ENCODE peak calls at places on chromosome 7, in eight cellular contexts. One of them, this sample, is unnamed.

GRCh38 chr7:22863156-22863899 is 40.7 kb upstream of the TOMM7 start:
- DNase-seq in cardiac fibroblast: no peak
- DNase-seq in Caco-2: no peak
- DNase-seq in lower lobe of right lung: no peak
- DNase-seq in HCT116: no peak
- DNase-seq in left ventricle myocardium inferior: no peak
- DNase-seq in GM20000: no peak
- DNase-seq in colonic mucosa: no peak
- DNase-seq in this sample: no peak

GRCh38 chr7:25246306-25246705 is 18.0 kb upstream of the NPVF start:
- DNase-seq in cardiac fibroblast: no peak
- DNase-seq in Caco-2: no peak
- DNase-seq in lower lobe of right lung: no peak
- DNase-seq in HCT116: no peak
- DNase-seq in left ventricle myocardium inferior: no peak
- DNase-seq in GM20000: no peak
- DNase-seq in colonic mucosa: no peak
- DNase-seq in this sample: no peak

GRCh38 chr7:149404830-149405229 is 56.0 kb downstream of the ZNF777 start:
- DNase-seq in cardiac fibroblast: no peak
- DNase-seq in Caco-2: no peak
- DNase-seq in lower lobe of right lung: no peak
- DNase-seq in HCT116: no peak
- DNase-seq in left ventricle myocardium inferior: no peak
- DNase-seq in GM20000: no peak
- DNase-seq in colonic mucosa: no peak
- DNase-seq in this sample: no peak

GRCh38 chr7:32347244-32347828 is 142.8 kb downstream of the LSM5 start:
- DNase-seq in cardiac fibroblast: peak
- DNase-seq in Caco-2: peak
- DNase-seq in lower lobe of right lung: no peak
- DNase-seq in HCT116: peak
- DNase-seq in left ventricle myocardium inferior: no peak
- DNase-seq in GM20000: peak
- DNase-seq in colonic mucosa: peak
- DNase-seq in this sample: peak

GRCh38 chr7:102377-102711 is 90.0 kb upstream of the FAM20C start:
- DNase-seq in cardiac fibroblast: no peak
- DNase-seq in Caco-2: no peak
- DNase-seq in lower lobe of right lung: no peak
- DNase-seq in HCT116: no peak
- DNase-seq in left ventricle myocardium inferior: no peak
- DNase-seq in GM20000: no peak
- DNase-seq in colonic mucosa: no peak
- DNase-seq in this sample: no peak

GRCh38 chr7:94182066-94182465 is 177.9 kb upstream of the BET1 start:
- DNase-seq in cardiac fibroblast: peak
- DNase-seq in Caco-2: no peak
- DNase-seq in lower lobe of right lung: no peak
- DNase-seq in HCT116: peak
- DNase-seq in left ventricle myocardium inferior: no peak
- DNase-seq in GM20000: no peak
- DNase-seq in colonic mucosa: no peak
- DNase-seq in this sample: no peak

GRCh38 chr7:1696671-1697498 is 26.8 kb downstream of the ELFN1 start:
- DNase-seq in cardiac fibroblast: no peak
- DNase-seq in Caco-2: no peak
- DNase-seq in lower lobe of right lung: peak
- DNase-seq in HCT116: no peak
- DNase-seq in left ventricle myocardium inferior: no peak
- DNase-seq in GM20000: no peak
- DNase-seq in colonic mucosa: no peak
- DNase-seq in this sample: no peak

GRCh38 chr7:93232673-93233018 is 480 bp downstream of the VPS50 start:
- DNase-seq in cardiac fibroblast: no peak
- DNase-seq in Caco-2: no peak
- DNase-seq in lower lobe of right lung: no peak
- DNase-seq in HCT116: no peak
- DNase-seq in left ventricle myocardium inferior: no peak
- DNase-seq in GM20000: no peak
- DNase-seq in colonic mucosa: no peak
- DNase-seq in this sample: no peak

GRCh38 chr7:11473220-11473619 is 358.8 kb downstream of the THSD7A start:
- DNase-seq in cardiac fibroblast: no peak
- DNase-seq in Caco-2: no peak
- DNase-seq in lower lobe of right lung: no peak
- DNase-seq in HCT116: no peak
- DNase-seq in left ventricle myocardium inferior: no peak
- DNase-seq in GM20000: no peak
- DNase-seq in colonic mucosa: no peak
- DNase-seq in this sample: no peak

GRCh38 chr7:11472646-11473045 is 359.4 kb downstream of the THSD7A start:
- DNase-seq in cardiac fibroblast: no peak
- DNase-seq in Caco-2: no peak
- DNase-seq in lower lobe of right lung: no peak
- DNase-seq in HCT116: no peak
- DNase-seq in left ventricle myocardium inferior: no peak
- DNase-seq in GM20000: no peak
- DNase-seq in colonic mucosa: no peak
- DNase-seq in this sample: no peak

GRCh38 chr7:11473807-11474424 is 358.1 kb downstream of the THSD7A start:
- DNase-seq in cardiac fibroblast: no peak
- DNase-seq in Caco-2: no peak
- DNase-seq in lower lobe of right lung: no peak
- DNase-seq in HCT116: no peak
- DNase-seq in left ventricle myocardium inferior: no peak
- DNase-seq in GM20000: no peak
- DNase-seq in colonic mucosa: no peak
- DNase-seq in this sample: no peak

GRCh38 chr7:11471255-11471654 is 360.7 kb downstream of the THSD7A start:
- DNase-seq in cardiac fibroblast: no peak
- DNase-seq in Caco-2: no peak
- DNase-seq in lower lobe of right lung: no peak
- DNase-seq in HCT116: no peak
- DNase-seq in left ventricle myocardium inferior: no peak
- DNase-seq in GM20000: no peak
- DNase-seq in colonic mucosa: no peak
- DNase-seq in this sample: no peak

GRCh38 chr7:11474902-11475585 is 357.0 kb downstream of the THSD7A start:
- DNase-seq in cardiac fibroblast: no peak
- DNase-seq in Caco-2: peak
- DNase-seq in lower lobe of right lung: no peak
- DNase-seq in HCT116: no peak
- DNase-seq in left ventricle myocardium inferior: no peak
- DNase-seq in GM20000: no peak
- DNase-seq in colonic mucosa: no peak
- DNase-seq in this sample: no peak
- TF ChIP-seq CTCF in cardiac fibroblast: no peak
- TF ChIP-seq CTCF in Caco-2: no peak
- TF ChIP-seq CTCF in lower lobe of right lung: no peak
- TF ChIP-seq CTCF in HCT116: no peak
- TF ChIP-seq CTCF in left ventricle myocardium inferior: no peak
- TF ChIP-seq CTCF in GM20000: no peak
- TF ChIP-seq CTCF in colonic mucosa: no peak
- TF ChIP-seq CTCF in this sample: no peak

GRCh38 chr7:102463841-102464576 is 654 bp downstream of the ALKBH4 start:
- DNase-seq in cardiac fibroblast: peak
- DNase-seq in Caco-2: no peak
- DNase-seq in lower lobe of right lung: no peak
- DNase-seq in HCT116: no peak
- DNase-seq in left ventricle myocardium inferior: no peak
- DNase-seq in GM20000: no peak
- DNase-seq in colonic mucosa: no peak
- DNase-seq in this sample: no peak

GRCh38 chr7:102466097-102466496 is 1.3 kb downstream of the LRWD1 start:
- DNase-seq in cardiac fibroblast: no peak
- DNase-seq in Caco-2: no peak
- DNase-seq in lower lobe of right lung: no peak
- DNase-seq in HCT116: no peak
- DNase-seq in left ventricle myocardium inferior: no peak
- DNase-seq in GM20000: no peak
- DNase-seq in colonic mucosa: no peak
- DNase-seq in this sample: no peak

GRCh38 chr7:102468416-102469350 is 3.9 kb downstream of the LRWD1 start:
- DNase-seq in cardiac fibroblast: no peak
- DNase-seq in Caco-2: no peak
- DNase-seq in lower lobe of right lung: no peak
- DNase-seq in HCT116: no peak
- DNase-seq in left ventricle myocardium inferior: no peak
- DNase-seq in GM20000: no peak
- DNase-seq in colonic mucosa: no peak
- DNase-seq in this sample: peak

GRCh38 chr7:102467581-102468415 is 3.0 kb downstream of the LRWD1 start:
- DNase-seq in cardiac fibroblast: no peak
- DNase-seq in Caco-2: no peak
- DNase-seq in lower lobe of right lung: no peak
- DNase-seq in HCT116: no peak
- DNase-seq in left ventricle myocardium inferior: no peak
- DNase-seq in GM20000: no peak
- DNase-seq in colonic mucosa: no peak
- DNase-seq in this sample: peak

DNA sequence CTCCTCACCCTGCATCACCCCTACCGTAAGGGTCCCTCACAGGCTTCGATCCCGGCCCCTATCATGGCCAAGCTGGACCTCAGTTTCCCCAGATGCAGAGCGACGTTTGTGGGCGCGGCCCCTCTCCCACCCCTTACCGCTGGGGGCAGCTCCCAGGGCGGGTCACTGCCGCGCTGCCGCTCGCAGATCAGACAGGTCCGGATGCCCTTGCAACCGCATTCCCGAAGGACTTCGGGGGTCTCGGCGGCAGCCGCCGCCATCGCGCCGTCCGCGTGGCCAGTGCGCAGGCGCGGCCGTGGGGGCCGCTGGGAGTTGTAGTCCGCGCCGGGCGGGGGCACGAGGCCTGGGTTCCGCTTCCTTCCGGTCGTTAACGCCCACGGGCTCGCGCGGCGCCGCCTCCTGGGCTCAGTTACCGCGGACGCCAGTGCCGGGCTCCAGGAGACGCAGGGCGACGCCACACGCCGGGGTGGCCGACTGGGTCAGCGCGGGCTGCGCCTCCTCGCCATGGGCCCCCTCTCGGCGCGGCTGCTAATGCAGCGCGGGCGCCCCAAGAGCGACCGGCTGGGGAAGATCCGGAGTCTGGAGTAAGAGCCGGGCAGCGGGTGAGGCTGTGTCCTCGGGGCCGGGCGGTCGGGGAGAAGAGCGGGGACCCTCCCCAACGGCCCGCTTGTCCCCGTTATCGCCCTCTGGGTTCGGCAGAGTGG is at the start of the genes ALKBH4 and LRWD1:
- DNase-seq in cardiac fibroblast: peak
- DNase-seq in Caco-2: peak
- DNase-seq in lower lobe of right lung: peak
- DNase-seq in HCT116: peak
- DNase-seq in left ventricle myocardium inferior: peak
- DNase-seq in GM20000: peak
- DNase-seq in colonic mucosa: peak
- DNase-seq in this sample: peak
- TF ChIP-seq CTCF in cardiac fibroblast: no peak
- TF ChIP-seq CTCF in Caco-2: no peak
- TF ChIP-seq CTCF in lower lobe of right lung: peak
- TF ChIP-seq CTCF in HCT116: no peak
- TF ChIP-seq CTCF in left ventricle myocardium inferior: peak
- TF ChIP-seq CTCF in GM20000: no peak
- TF ChIP-seq CTCF in colonic mucosa: no peak
- TF ChIP-seq CTCF in this sample: no peak

DNA sequence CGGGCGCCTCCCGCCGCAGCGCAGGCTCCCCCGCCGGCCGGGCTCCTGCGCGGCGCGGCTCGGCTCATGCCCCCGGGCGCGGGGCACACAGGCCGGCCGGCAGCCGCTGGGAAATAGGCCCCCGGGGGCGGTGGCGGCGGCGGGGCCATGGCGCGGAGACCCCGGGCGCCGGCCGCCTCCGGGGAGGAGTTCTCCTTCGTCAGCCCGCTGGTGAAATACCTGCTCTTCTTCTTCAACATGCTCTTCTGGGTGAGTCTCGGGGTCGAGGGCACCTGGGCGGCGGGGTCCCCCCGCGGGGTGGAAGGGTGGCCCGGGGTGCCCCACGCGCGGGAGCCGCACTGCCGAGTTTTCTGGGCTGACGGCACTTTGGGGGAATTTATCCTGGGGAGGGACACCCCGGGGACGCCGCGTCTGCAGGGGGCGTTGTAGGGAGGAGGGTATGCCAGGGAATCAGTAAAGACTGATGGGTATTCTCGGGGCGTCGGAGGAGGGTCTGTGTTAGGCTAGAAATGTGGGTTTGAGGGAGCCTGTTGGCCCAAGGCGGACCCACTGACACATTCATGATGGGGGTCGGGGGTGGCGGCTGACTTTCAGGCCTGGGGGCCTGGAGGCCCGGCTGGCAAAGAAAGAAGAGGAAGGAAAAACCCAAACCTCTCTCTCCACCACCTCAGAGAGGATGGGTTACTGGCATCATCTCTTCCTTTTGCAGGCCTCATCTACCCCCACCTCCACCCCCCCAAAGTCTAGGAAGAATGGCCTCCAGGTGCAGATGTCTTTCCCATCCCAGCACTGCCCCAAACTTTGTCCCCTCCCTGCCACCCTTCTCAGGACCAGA is 544 bp downstream of the TSPAN33 start:
- DNase-seq in cardiac fibroblast: no peak
- DNase-seq in Caco-2: no peak
- DNase-seq in lower lobe of right lung: no peak
- DNase-seq in HCT116: no peak
- DNase-seq in left ventricle myocardium inferior: no peak
- DNase-seq in GM20000: no peak
- DNase-seq in colonic mucosa: no peak
- DNase-seq in this sample: no peak
- TF ChIP-seq CTCF in cardiac fibroblast: no peak
- TF ChIP-seq CTCF in Caco-2: no peak
- TF ChIP-seq CTCF in lower lobe of right lung: no peak
- TF ChIP-seq CTCF in HCT116: no peak
- TF ChIP-seq CTCF in left ventricle myocardium inferior: peak
- TF ChIP-seq CTCF in GM20000: peak
- TF ChIP-seq CTCF in colonic mucosa: no peak
- TF ChIP-seq CTCF in this sample: no peak

GRCh38 chr7:64685091-64685490 is 19.2 kb downstream of the ZNF107 start:
- DNase-seq in cardiac fibroblast: no peak
- DNase-seq in Caco-2: no peak
- DNase-seq in lower lobe of right lung: no peak
- DNase-seq in HCT116: no peak
- DNase-seq in left ventricle myocardium inferior: no peak
- DNase-seq in GM20000: no peak
- DNase-seq in colonic mucosa: no peak
- DNase-seq in this sample: no peak
- TF ChIP-seq CTCF in cardiac fibroblast: peak
- TF ChIP-seq CTCF in Caco-2: no peak
- TF ChIP-seq CTCF in lower lobe of right lung: no peak
- TF ChIP-seq CTCF in HCT116: no peak
- TF ChIP-seq CTCF in left ventricle myocardium inferior: no peak
- TF ChIP-seq CTCF in GM20000: no peak
- TF ChIP-seq CTCF in colonic mucosa: no peak
- TF ChIP-seq CTCF in this sample: no peak

GRCh38 chr7:12683678-12684077 is 3.8 kb upstream of the ARL4A start:
- DNase-seq in cardiac fibroblast: peak
- DNase-seq in Caco-2: no peak
- DNase-seq in lower lobe of right lung: no peak
- DNase-seq in HCT116: no peak
- DNase-seq in left ventricle myocardium inferior: no peak
- DNase-seq in GM20000: no peak
- DNase-seq in colonic mucosa: no peak
- DNase-seq in this sample: no peak
- TF ChIP-seq CTCF in cardiac fibroblast: peak
- TF ChIP-seq CTCF in Caco-2: peak
- TF ChIP-seq CTCF in lower lobe of right lung: peak
- TF ChIP-seq CTCF in HCT116: peak
- TF ChIP-seq CTCF in left ventricle myocardium inferior: peak
- TF ChIP-seq CTCF in GM20000: no peak
- TF ChIP-seq CTCF in colonic mucosa: peak
- TF ChIP-seq CTCF in this sample: no peak

GRCh38 chr7:116461500-116461899 is 38.0 kb upstream of the CAV2 start:
- DNase-seq in cardiac fibroblast: no peak
- DNase-seq in Caco-2: no peak
- DNase-seq in lower lobe of right lung: no peak
- DNase-seq in HCT116: no peak
- DNase-seq in left ventricle myocardium inferior: no peak
- DNase-seq in GM20000: no peak
- DNase-seq in colonic mucosa: no peak
- DNase-seq in this sample: no peak
- TF ChIP-seq CTCF in cardiac fibroblast: peak
- TF ChIP-seq CTCF in Caco-2: no peak
- TF ChIP-seq CTCF in lower lobe of right lung: no peak
- TF ChIP-seq CTCF in HCT116: no peak
- TF ChIP-seq CTCF in left ventricle myocardium inferior: no peak
- TF ChIP-seq CTCF in GM20000: no peak
- TF ChIP-seq CTCF in colonic mucosa: no peak
- TF ChIP-seq CTCF in this sample: no peak

This sample was measured in glutamatergic neuron.